ENCODE peak calls at places on chromosome 22, in nine cellular contexts. W is stomach; Y is GM23338; H is transverse colon; J is Peyer's patch; Q is psoas muscle; R is fibroblast of lung; G is tibial artery; L is effector memory CD4-positive, alpha-beta T cell. F is an unnamed sample. For H3K4me1, the result is how much of the 10 kb centered on the place peaks cover.

GRCh38 chr22:32325811-32326237 is 31.8 kb upstream of the RFPL3 start:
- DNase-seq in W (peak), Y (peak), H (no peak), J (no peak), Q (no peak), R (no peak), G (no peak), L (no peak), F (no peak)

GRCh38 chr22:35426801-35427140 is 26.8 kb downstream of the MCM5 start:
- DNase-seq in W (no peak), Y (no peak), H (no peak), J (no peak), Q (no peak), R (no peak), G (no peak), L (no peak), F (no peak)

GRCh38 chr22:40178417-40179409 is 988 bp downstream of the TNRC6B start:
- DNase-seq in W (no peak), Y (peak), H (peak), J (peak), Q (no peak), R (peak), G (peak), L (no peak), F (peak)

GRCh38 chr22:36569999-36570398 is 41.0 kb upstream of the EIF3D start:
- DNase-seq in W (no peak), Y (peak), H (no peak), J (no peak), Q (no peak), R (peak), G (no peak), L (no peak), F (no peak)

GRCh38 chr22:17911887-17912286 is 112.5 kb downstream of the MICAL3 start:
- DNase-seq in W (no peak), Y (no peak), H (no peak), J (no peak), Q (no peak), R (no peak), G (no peak), L (no peak), F (no peak)

GRCh38 chr22:40621309-40622151 is 15.0 kb downstream of the MRTFA start:
- DNase-seq in W (no peak), Y (no peak), H (no peak), J (no peak), Q (no peak), R (no peak), G (no peak), L (no peak), F (no peak)

GRCh38 chr22:26229910-26230309 is 60.6 kb downstream of the SEZ6L start:
- DNase-seq in W (no peak), Y (no peak), H (no peak), J (no peak), Q (no peak), R (no peak), G (no peak), L (no peak), F (no peak)

GRCh38 chr22:31139866-31140716 is at the start of gene PLA2G3:
- DNase-seq in W (peak), Y (peak), H (no peak), J (no peak), Q (no peak), R (peak), G (no peak), L (no peak), F (no peak)

GRCh38 chr22:36756746-36757607 is 18.9 kb downstream of the IFT27 start:
- DNase-seq in W (no peak), Y (no peak), H (no peak), J (peak), Q (no peak), R (no peak), G (no peak), L (no peak), F (no peak)

GRCh38 chr22:32331918-32332725 is 25.5 kb upstream of the RFPL3 start:
- DNase-seq in W (peak), Y (no peak), H (peak), J (peak), Q (no peak), R (no peak), G (no peak), L (no peak), F (no peak)

GRCh38 chr22:28441720-28442263 is 237.8 kb downstream of the TTC28 start:
- DNase-seq in W (no peak), Y (no peak), H (no peak), J (no peak), Q (no peak), R (peak), G (no peak), L (no peak), F (no peak)

GRCh38 chr22:32850591-32851517 is 49.3 kb downstream of the TIMP3 start:
- DNase-seq in W (peak), Y (no peak), H (peak), J (peak), Q (peak), R (no peak), G (peak), L (no peak), F (peak)

GRCh38 chr22:40396882-40397281 is 26.5 kb downstream of the SGSM3 start:
- DNase-seq in W (peak), Y (peak), H (peak), J (no peak), Q (no peak), R (peak), G (no peak), L (no peak), F (peak)

GRCh38 chr22:22694106-22694505 is 49.7 kb downstream of the GGTLC2 start:
- DNase-seq in W (peak), Y (no peak), H (no peak), J (peak), Q (no peak), R (no peak), G (no peak), L (no peak), F (no peak)

GRCh38 chr22:35054064-35054463 is 11.9 kb upstream of the ISX start:
- DNase-seq in W (no peak), Y (no peak), H (no peak), J (no peak), Q (no peak), R (no peak), G (no peak), L (no peak), F (no peak)

GRCh38 chr22:41875531-41876242 is 39.2 kb downstream of the SHISA8 start:
- DNase-seq in W (no peak), Y (no peak), H (no peak), J (no peak), Q (no peak), R (no peak), G (no peak), L (no peak), F (no peak)

GRCh38 chr22:24500251-24500820 is 5.2 kb downstream of the UPB1 start:
- DNase-seq in W (no peak), Y (no peak), H (no peak), J (no peak), Q (no peak), R (no peak), G (no peak), L (no peak), F (no peak)

GRCh38 chr22:31526275-31526674 is 29.9 kb downstream of the SFI1 start:
- DNase-seq in W (no peak), Y (no peak), H (no peak), J (no peak), Q (no peak), R (no peak), G (no peak), L (no peak), F (no peak)

GRCh38 chr22:33883961-33884808 is 36.1 kb downstream of the LARGE1 start:
- DNase-seq in W (no peak), Y (no peak), H (no peak), J (no peak), Q (peak), R (peak), G (no peak), L (no peak), F (no peak)

GRCh38 chr22:39317084-39317755 is 2.2 kb downstream of the RPL3 start:
- DNase-seq in W (no peak), Y (no peak), H (peak), J (peak), Q (no peak), R (no peak), G (no peak), L (no peak), F (no peak)

GRCh38 chr22:35434061-35434750 is 34.3 kb downstream of the MCM5 start:
- DNase-seq in W (no peak), Y (no peak), H (no peak), J (no peak), Q (no peak), R (peak), G (no peak), L (no peak), F (no peak)

GRCh38 chr22:22168190-22168940 is 76.2 kb upstream of the VPREB1 start:
- DNase-seq in W (no peak), Y (peak), H (peak), J (peak), Q (no peak), R (peak), G (no peak), L (no peak), F (no peak)

GRCh38 chr22:38109391-38110000 is 988 bp downstream of the BAIAP2L2 start:
- DNase-seq in W (no peak), Y (peak), H (no peak), J (peak), Q (no peak), R (no peak), G (no peak), L (no peak), F (no peak)

GRCh38 chr22:38107692-38108515 is 2.6 kb downstream of the BAIAP2L2 start:
- DNase-seq in W (peak), Y (no peak), H (peak), J (peak), Q (no peak), R (no peak), G (no peak), L (no peak), F (no peak)

GRCh38 chr22:38106814-38107578 is 3.5 kb downstream of the BAIAP2L2 start:
- DNase-seq in W (no peak), Y (no peak), H (no peak), J (no peak), Q (no peak), R (no peak), G (no peak), L (no peak), F (peak)

GRCh38 chr22:38110008-38110862 is at the start of gene BAIAP2L2:
- DNase-seq in W (peak), Y (peak), H (peak), J (peak), Q (no peak), R (no peak), G (no peak), L (no peak), F (no peak)

GRCh38 chr22:38108561-38109319 is 1.7 kb downstream of the BAIAP2L2 start:
- DNase-seq in W (no peak), Y (no peak), H (peak), J (no peak), Q (no peak), R (no peak), G (no peak), L (no peak), F (no peak)
- H3K27ac ChIP-seq in W (no peak), Y (no peak), H (peak), J (peak), Q (no peak), R (no peak), G (no peak), L (no peak), F (no peak)

GRCh38 chr22:20746466-20747189 is 27.3 kb upstream of the SERPIND1 start:
- DNase-seq in W (no peak), Y (no peak), H (no peak), J (no peak), Q (no peak), R (no peak), G (no peak), L (no peak), F (no peak)
- H3K4me1 ChIP-seq in W (under half), Y (under half), H (under half), J (under half), Q (under half), R (under half), G (under half), L (under half), F (under half)

DNA sequence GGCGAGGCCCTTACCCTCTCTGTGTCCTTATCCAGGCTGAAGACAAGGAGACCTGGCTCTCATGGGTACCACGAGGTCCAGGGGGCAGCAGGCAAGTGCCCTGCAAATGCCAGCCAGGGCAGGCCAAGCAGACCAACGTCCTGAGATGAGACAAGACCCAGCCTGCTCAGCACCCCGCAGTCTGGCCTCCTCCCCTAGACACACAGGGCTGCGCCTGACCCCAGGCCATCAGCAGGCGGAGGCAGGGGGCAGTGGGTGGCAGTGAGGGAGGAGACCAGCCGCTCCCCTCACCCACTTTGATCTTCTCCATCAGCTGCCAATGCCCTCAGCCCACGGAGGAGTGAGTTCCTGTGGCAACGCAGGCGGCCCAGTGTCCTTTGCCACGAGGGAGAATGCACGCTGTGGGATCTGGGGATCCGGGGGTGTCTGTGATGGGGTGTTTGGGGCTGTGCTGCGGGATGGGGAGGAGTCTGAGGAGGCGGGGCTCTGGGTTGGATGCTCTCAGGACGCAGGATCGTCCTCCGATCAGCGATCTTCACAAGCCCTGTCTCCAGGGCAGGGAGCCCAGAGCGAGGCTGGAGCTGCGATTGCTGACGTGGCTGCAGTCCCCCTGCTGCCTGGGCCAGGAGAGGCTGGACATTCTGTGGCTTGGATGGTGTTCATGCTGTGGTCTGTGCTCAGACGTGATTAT is 30.5 kb upstream of the PPARA start:
- DNase-seq in W (no peak), Y (peak), H (no peak), J (no peak), Q (no peak), R (peak), G (no peak), L (no peak), F (peak)
- H3K4me3 ChIP-seq in W (no peak), Y (no peak), H (no peak), J (no peak), Q (no peak), R (no peak), G (no peak), L (no peak), F (no peak)

GRCh38 chr22:50201191-50202129 is 649 bp downstream of the SELENOO start:
- DNase-seq in W (peak), Y (peak), H (no peak), J (no peak), Q (no peak), R (peak), G (no peak), L (no peak), F (peak)

GRCh38 chr22:50198624-50199017 is 2.2 kb upstream of the SELENOO start:
- DNase-seq in W (no peak), Y (no peak), H (no peak), J (no peak), Q (no peak), R (no peak), G (no peak), L (no peak), F (no peak)

GRCh38 chr22:50199251-50199721 is 1.5 kb upstream of the SELENOO start:
- DNase-seq in W (no peak), Y (no peak), H (no peak), J (no peak), Q (no peak), R (no peak), G (no peak), L (no peak), F (no peak)

GRCh38 chr22:50200333-50201190 is at the start of gene SELENOO:
- DNase-seq in W (peak), Y (peak), H (peak), J (peak), Q (peak), R (peak), G (peak), L (peak), F (peak)

GRCh38 chr22:50199836-50200332 is 927 bp upstream of the SELENOO start:
- DNase-seq in W (peak), Y (peak), H (no peak), J (no peak), Q (no peak), R (peak), G (no peak), L (no peak), F (peak)
- H3K27ac ChIP-seq in W (peak), Y (no peak), H (peak), J (no peak), Q (peak), R (peak), G (peak), L (peak), F (no peak)

DNA sequence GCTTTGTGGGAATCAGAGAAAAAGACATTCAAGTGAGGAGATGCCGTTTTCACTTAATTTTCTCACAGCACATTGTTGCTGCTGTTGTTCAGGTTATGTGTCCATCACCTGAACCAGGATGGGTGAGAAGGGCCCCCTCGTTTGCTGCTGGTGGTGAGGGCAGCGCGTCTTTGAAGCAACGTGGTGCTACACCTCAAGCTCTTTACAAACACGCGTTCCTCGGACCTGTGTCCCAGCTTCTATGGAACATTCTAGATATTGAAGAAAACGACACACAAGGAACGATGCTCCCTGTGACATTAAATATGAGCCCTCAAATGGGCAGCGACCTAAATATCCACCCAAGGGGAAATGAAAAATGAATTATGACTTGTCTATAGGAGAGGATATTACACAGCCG is 418.6 kb downstream of the MN1 start:
- DNase-seq in W (no peak), Y (no peak), H (no peak), J (no peak), Q (no peak), R (no peak), G (no peak), L (no peak), F (no peak)
- H3K4me1 ChIP-seq in W (under half), Y (under half), H (under half), J (under half), Q (under half), R (under half), G (under half), L (under half), F (under half)

GRCh38 chr22:20979940-20980453 is 2.1 kb upstream of the LZTR1 start:
- DNase-seq in W (no peak), Y (no peak), H (no peak), J (no peak), Q (no peak), R (no peak), G (no peak), L (no peak), F (peak)
- H3K4me3 ChIP-seq in W (peak), Y (peak), H (no peak), J (no peak), Q (peak), R (peak), G (peak), L (no peak), F (no peak)

GRCh38 chr22:19931514-19931913 is 10.1 kb upstream of the COMT start:
- DNase-seq in W (no peak), Y (no peak), H (no peak), J (no peak), Q (no peak), R (no peak), G (no peak), L (no peak), F (no peak)
- H3K27ac ChIP-seq in W (no peak), Y (no peak), H (no peak), J (no peak), Q (no peak), R (no peak), G (no peak), L (no peak), F (no peak)

DNA sequence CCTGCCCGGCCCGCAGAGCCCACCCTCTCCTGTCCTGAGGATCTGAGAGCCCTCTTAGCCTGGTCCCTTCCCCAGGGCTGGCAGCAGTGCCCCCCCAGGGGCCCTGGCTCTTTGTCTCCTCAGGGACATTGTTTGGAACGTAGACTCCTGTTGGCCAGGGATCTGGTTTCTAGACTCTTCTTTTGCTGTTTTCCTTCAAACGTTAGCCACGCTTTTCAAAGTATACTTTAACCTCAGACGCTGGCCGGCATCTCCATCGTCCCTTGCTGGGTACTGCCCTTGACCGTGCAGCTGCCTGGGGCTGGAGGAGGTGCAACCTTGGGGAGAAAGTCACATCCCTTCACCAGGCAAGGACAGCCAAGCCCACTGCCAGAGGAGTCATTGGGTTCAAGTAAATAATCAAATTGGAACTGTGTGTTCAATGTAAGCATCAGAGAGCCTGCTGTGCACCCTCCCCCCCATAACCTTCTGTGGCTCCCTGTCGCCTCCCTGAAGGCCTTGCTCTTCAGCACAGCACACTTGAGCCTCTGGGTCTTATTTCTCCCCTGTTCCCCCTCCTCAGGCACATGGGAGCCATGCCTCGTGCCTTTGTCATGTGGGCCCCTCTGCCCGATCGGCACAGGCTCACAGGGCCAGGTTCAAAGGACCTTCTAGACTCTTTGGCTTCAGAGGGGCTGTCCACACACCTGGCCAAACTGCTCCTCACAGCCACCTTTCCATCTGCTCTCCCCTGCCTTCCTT is 21.8 kb upstream of the WNT7B start:
- DNase-seq in W (no peak), Y (no peak), H (no peak), J (no peak), Q (no peak), R (no peak), G (no peak), L (no peak), F (peak)
- H3K4me1 ChIP-seq in W (half or more), Y (under half), H (under half), J (under half), Q (under half), R (under half), G (under half), L (under half), F (under half)

DNA sequence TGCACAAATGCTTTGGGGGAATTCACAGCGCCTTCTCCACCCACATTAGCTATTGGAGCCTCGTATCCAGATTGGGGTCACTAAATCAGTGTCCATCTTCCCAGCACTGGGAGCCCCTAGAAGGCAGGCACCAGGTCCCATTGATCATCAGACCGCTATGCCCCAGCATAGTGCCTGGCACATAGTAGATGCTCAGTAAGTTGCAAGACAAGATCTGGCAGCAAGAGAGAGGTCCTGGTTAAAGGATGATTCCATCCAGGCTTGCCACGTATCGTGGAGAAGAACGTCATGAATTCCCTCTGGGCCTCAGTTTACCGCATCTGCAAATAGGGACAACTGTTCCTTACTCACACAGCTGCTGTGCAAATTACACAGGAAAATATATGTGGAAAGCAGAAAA is 1.7 kb downstream of the TMEM184B start:
- DNase-seq in W (no peak), Y (no peak), H (no peak), J (no peak), Q (no peak), R (no peak), G (no peak), L (no peak), F (no peak)
- H3K4me3 ChIP-seq in W (peak), Y (peak), H (no peak), J (no peak), Q (peak), R (peak), G (peak), L (no peak), F (peak)

DNA sequence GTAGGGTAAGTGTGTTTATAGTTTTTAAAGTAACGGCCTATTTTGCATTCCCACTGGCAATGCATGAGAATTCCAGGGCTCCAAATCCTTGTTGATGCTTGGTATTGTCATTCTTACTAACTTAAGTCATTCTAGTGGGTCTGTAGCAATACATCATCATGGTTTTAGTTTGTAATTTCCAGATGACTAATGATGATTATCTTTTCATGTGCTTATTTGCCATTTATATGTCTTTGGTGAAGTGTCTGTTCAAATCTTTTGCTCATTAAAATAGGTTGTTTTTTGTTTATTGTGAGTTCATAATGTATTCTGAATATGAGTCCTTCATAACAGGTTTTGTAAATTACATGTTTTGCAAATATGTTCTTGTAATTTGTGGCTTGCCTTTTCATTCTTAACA is 31.2 kb downstream of the MTMR3 start:
- DNase-seq in W (no peak), Y (peak), H (no peak), J (no peak), Q (no peak), R (peak), G (no peak), L (no peak), F (no peak)
- H3K27ac ChIP-seq in W (no peak), Y (peak), H (peak), J (no peak), Q (peak), R (no peak), G (no peak), L (no peak), F (no peak)